ENCODE peak calls at places on chromosomes 5 and 9, in six cellular contexts. L is heart right ventricle; T is putamen; I is CD4-positive, alpha-beta memory T cell; Z is fibroblast of the aortic adventitia; V is sciatic nerve. M is an unnamed sample.

GRCh38 chr5:179268966-179269693 is 76.1 kb downstream of the ADAMTS2 start:
- DNase-seq in L (no peak), T (no peak), I (no peak), Z (peak), V (peak), M (no peak)

GRCh38 chr5:127887282-127887681 is 184.1 kb downstream of the CCDC192 start:
- DNase-seq in L (no peak), T (no peak), I (no peak), Z (peak), V (no peak), M (no peak)

GRCh38 chr5:128350705-128351104 is 187.3 kb downstream of the FBN2 start:
- DNase-seq in L (no peak), T (no peak), I (no peak), Z (no peak), V (no peak), M (no peak)

GRCh38 chr5:153938131-153938842 is 100.4 kb downstream of the FAM114A2 start:
- DNase-seq in L (no peak), T (no peak), I (no peak), Z (no peak), V (no peak), M (no peak)

GRCh38 chr9:133638076-133638475 is 1.9 kb downstream of the DBH start:
- DNase-seq in L (no peak), T (no peak), I (no peak), Z (no peak), V (no peak), M (no peak)

GRCh38 chr5:40986666-40987065 is 77.4 kb downstream of the C7 start:
- DNase-seq in L (no peak), T (no peak), I (no peak), Z (no peak), V (no peak), M (no peak)

GRCh38 chr5:103393131-103393754 is 134.7 kb downstream of the MACIR start:
- DNase-seq in L (no peak), T (peak), I (no peak), Z (peak), V (no peak), M (no peak)

GRCh38 chr5:59654691-59655090 is 238.8 kb downstream of the PDE4D start:
- DNase-seq in L (no peak), T (no peak), I (no peak), Z (no peak), V (no peak), M (no peak)

GRCh38 chr5:139700711-139701693 is 52.9 kb downstream of the CXXC5 start:
- DNase-seq in L (no peak), T (no peak), I (no peak), Z (no peak), V (no peak), M (no peak)

GRCh38 chr9:20294351-20294750 is 327.9 kb downstream of the MLLT3 start:
- DNase-seq in L (no peak), T (no peak), I (no peak), Z (no peak), V (no peak), M (no peak)

GRCh38 chr9:16516887-16517286 is 353.6 kb downstream of the BNC2 start:
- DNase-seq in L (no peak), T (no peak), I (no peak), Z (peak), V (no peak), M (no peak)

GRCh38 chr9:108671794-108672193 is 184.0 kb downstream of the ACTL7B start:
- DNase-seq in L (no peak), T (no peak), I (no peak), Z (no peak), V (no peak), M (no peak)

GRCh38 chr9:123941535-123942070 is 11.7 kb upstream of the DENND1A start:
- DNase-seq in L (no peak), T (no peak), I (no peak), Z (no peak), V (no peak), M (no peak)

GRCh38 chr5:42974546-42974945 is 65.6 kb downstream of the ANXA2R start:
- DNase-seq in L (no peak), T (no peak), I (no peak), Z (no peak), V (no peak), M (no peak)

GRCh38 chr9:115022760-115023434 is 92.5 kb upstream of the TNFSF8 start:
- DNase-seq in L (no peak), T (no peak), I (no peak), Z (peak), V (no peak), M (no peak)

GRCh38 chr5:18465833-18466681 is 831.8 kb downstream of the TAF11L14 start:
- DNase-seq in L (no peak), T (peak), I (no peak), Z (peak), V (peak), M (peak)

GRCh38 chr5:72955143-72955767 is 586 bp upstream of the FCHO2 start:
- DNase-seq in L (peak), T (no peak), I (peak), Z (no peak), V (peak), M (no peak)

GRCh38 chr5:96595300-96596090 is 66.7 kb upstream of the CAST start:
- DNase-seq in L (no peak), T (no peak), I (peak), Z (peak), V (no peak), M (no peak)

GRCh38 chr5:108238936-108239887 is 142.7 kb downstream of the FBXL17 start:
- DNase-seq in L (no peak), T (peak), I (no peak), Z (no peak), V (no peak), M (no peak)

GRCh38 chr5:141478321-141478945 is 2.7 kb downstream of the PCDHGC3 start:
- DNase-seq in L (no peak), T (no peak), I (no peak), Z (no peak), V (no peak), M (no peak)

GRCh38 chr9:6348766-6349165 is 20.6 kb downstream of the TPD52L3 start:
- DNase-seq in L (no peak), T (no peak), I (no peak), Z (no peak), V (no peak), M (no peak)

GRCh38 chr9:136324501-136325300 is 2.6 kb upstream of the GPSM1 start:
- DNase-seq in L (peak), T (no peak), I (no peak), Z (no peak), V (no peak), M (no peak)

GRCh38 chr5:5765066-5765465 is 342.6 kb downstream of the ICE1 start:
- DNase-seq in L (no peak), T (no peak), I (no peak), Z (no peak), V (no peak), M (no peak)

GRCh38 chr5:33824516-33825195 is 67.1 kb downstream of the ADAMTS12 start:
- DNase-seq in L (no peak), T (peak), I (no peak), Z (peak), V (no peak), M (no peak)

GRCh38 chr5:98911221-98912040 is 17.4 kb downstream of the CHD1 start:
- DNase-seq in L (no peak), T (no peak), I (no peak), Z (no peak), V (no peak), M (no peak)

GRCh38 chr9:131019387-131020239 is 10.6 kb downstream of the LAMC3 start:
- DNase-seq in L (no peak), T (no peak), I (no peak), Z (peak), V (no peak), M (no peak)

GRCh38 chr5:136034976-136035375 is 6.2 kb downstream of the TGFBI start:
- DNase-seq in L (peak), T (no peak), I (no peak), Z (no peak), V (peak), M (no peak)

GRCh38 chr5:158511454-158511853 is 588.3 kb downstream of the EBF1 start:
- DNase-seq in L (no peak), T (no peak), I (no peak), Z (no peak), V (no peak), M (no peak)

GRCh38 chr5:142826093-142826492 is 55.9 kb downstream of the ARHGAP26 start:
- DNase-seq in L (no peak), T (no peak), I (no peak), Z (no peak), V (no peak), M (peak)

GRCh38 chr5:168286386-168286785 is 5.1 kb upstream of the WWC1 start:
- DNase-seq in L (no peak), T (peak), I (no peak), Z (no peak), V (no peak), M (no peak)

GRCh38 chr5:77920350-77921046 is 144.4 kb upstream of the TBCA start:
- DNase-seq in L (no peak), T (no peak), I (no peak), Z (no peak), V (no peak), M (no peak)

GRCh38 chr9:88781500-88782391 is 209.5 kb upstream of the S1PR3 start:
- DNase-seq in L (peak), T (no peak), I (no peak), Z (peak), V (no peak), M (no peak)

GRCh38 chr5:158777647-158778368 is 321.9 kb downstream of the EBF1 start:
- DNase-seq in L (no peak), T (no peak), I (no peak), Z (peak), V (no peak), M (no peak)

M was measured in Panc1.